ENCODE peak calls at places on chromosome 2, in five cellular contexts. V is fibroblast of mammary gland, K is astrocyte of the cerebellum, Y is tibial artery, G is psoas muscle. R is an unnamed sample.

GRCh38 chr2:26438526-26438925 is 36.8 kb downstream of the DRC1 start:
- DNase-seq in V (peak; percentile 90), K (no peak), Y (no peak), G (no peak), R (peak; percentile 42)

GRCh38 chr2:88828397-88829137 is 137.1 kb downstream of the RPIA start:
- DNase-seq in V (peak; percentile 36), K (no peak), Y (no peak), G (peak; percentile 66), R (peak; percentile 43)

GRCh38 chr2:26982102-26982742 is 11.8 kb downstream of the MAPRE3 start:
- DNase-seq in V (peak; percentile 48), K (peak; percentile 45), Y (peak; percentile 62), G (peak; percentile 84), R (peak; percentile 64)

GRCh38 chr2:66478729-66479316 is 43.9 kb downstream of the MEIS1 start:
- DNase-seq in V (no peak), K (no peak), Y (no peak), G (no peak), R (peak; percentile 24)

GRCh38 chr2:100588071-100588786 is 25.4 kb downstream of the PDCL3 start:
- DNase-seq in V (peak; percentile 91), K (peak; percentile 19), Y (no peak), G (no peak), R (peak; percentile 33)

GRCh38 chr2:12928197-12928596 is 211.5 kb downstream of the TRIB2 start:
- DNase-seq in V (peak; percentile 80), K (no peak), Y (no peak), G (no peak), R (peak; percentile 83)

GRCh38 chr2:10265328-10266132 is 37.2 kb upstream of the HPCAL1 start:
- DNase-seq in V (no peak), K (no peak), Y (no peak), G (peak; percentile 24), R (no peak)

GRCh38 chr2:19649785-19650380 is 251.9 kb downstream of the TTC32 start:
- DNase-seq in V (peak; percentile 100), K (peak; percentile 96), Y (peak; percentile 80), G (no peak), R (peak; percentile 100)

GRCh38 chr2:207260947-207261346 is 95.2 kb upstream of the KLF7 start:
- DNase-seq in V (peak; percentile 49), K (no peak), Y (no peak), G (no peak), R (no peak)

GRCh38 chr2:30481323-30481800 is 34.3 kb downstream of the LCLAT1 start:
- DNase-seq in V (no peak), K (no peak), Y (peak; percentile 56), G (peak; percentile 54), R (no peak)

GRCh38 chr2:2291500-2292260 is 39.4 kb downstream of the MYT1L start:
- DNase-seq in V (no peak), K (no peak), Y (no peak), G (no peak), R (no peak)

GRCh38 chr2:68302281-68302680 is 17.5 kb downstream of the CNRIP1 start:
- DNase-seq in V (peak; percentile 39), K (no peak), Y (no peak), G (no peak), R (peak; percentile 38)

GRCh38 chr2:39409697-39410389 is 27.2 kb downstream of the MAP4K3 start:
- DNase-seq in V (no peak), K (no peak), Y (no peak), G (no peak), R (no peak)

GRCh38 chr2:33788044-33788443 is 188.9 kb upstream of the FAM98A start:
- DNase-seq in V (peak; percentile 59), K (peak; percentile 56), Y (no peak), G (no peak), R (peak; percentile 4)

GRCh38 chr2:137924019-137924418 is 40.3 kb upstream of the HNMT start:
- DNase-seq in V (no peak), K (no peak), Y (no peak), G (no peak), R (no peak)

GRCh38 chr2:157413342-157414035 is 30.4 kb downstream of the CYTIP start:
- DNase-seq in V (no peak), K (no peak), Y (no peak), G (no peak), R (no peak)

GRCh38 chr2:71713581-71714580 is 260.5 kb downstream of the DYSF start:
- DNase-seq in V (peak; percentile 93), K (no peak), Y (peak; percentile 42), G (no peak), R (no peak)

GRCh38 chr2:16071865-16072637 is 131.7 kb downstream of the MYCN start:
- DNase-seq in V (no peak), K (no peak), Y (no peak), G (no peak), R (no peak)

GRCh38 chr2:233849607-233850271 is 4.6 kb downstream of the HJURP start:
- DNase-seq in V (no peak), K (no peak), Y (no peak), G (no peak), R (no peak)

GRCh38 chr2:227853204-227853629 is 18.2 kb upstream of the DAW1 start:
- DNase-seq in V (peak; percentile 97), K (peak; percentile 100), Y (no peak), G (no peak), R (peak; percentile 89)

GRCh38 chr2:152511981-152512380 is 177.0 kb downstream of the FMNL2 start:
- DNase-seq in V (no peak), K (no peak), Y (no peak), G (no peak), R (no peak)

GRCh38 chr2:121650554-121650930 is 1.3 kb upstream of the CLASP1 start:
- DNase-seq in V (peak; percentile 25), K (no peak), Y (no peak), G (no peak), R (no peak)

GRCh38 chr2:30883822-30884221 is 76.6 kb upstream of the CAPN13 start:
- DNase-seq in V (no peak), K (no peak), Y (no peak), G (no peak), R (no peak)

GRCh38 chr2:178238144-178238521 is 43.8 kb downstream of the OSBPL6 start:
- DNase-seq in V (peak; percentile 82), K (no peak), Y (no peak), G (no peak), R (peak; percentile 86)

GRCh38 chr2:241728627-241729026 is 5.8 kb upstream of the D2HGDH start:
- DNase-seq in V (peak; percentile 32), K (no peak), Y (peak; percentile 50), G (peak; percentile 90), R (no peak)

GRCh38 chr2:12970861-12971260 is 254.1 kb downstream of the TRIB2 start:
- DNase-seq in V (peak; percentile 56), K (peak; percentile 20), Y (no peak), G (no peak), R (peak; percentile 90)

GRCh38 chr2:219452361-219453317 is 18.0 kb downstream of the SPEG start:
- DNase-seq in V (peak; percentile 95), K (peak; percentile 92), Y (peak; percentile 84), G (peak; percentile 90), R (peak; percentile 98)

DNA sequence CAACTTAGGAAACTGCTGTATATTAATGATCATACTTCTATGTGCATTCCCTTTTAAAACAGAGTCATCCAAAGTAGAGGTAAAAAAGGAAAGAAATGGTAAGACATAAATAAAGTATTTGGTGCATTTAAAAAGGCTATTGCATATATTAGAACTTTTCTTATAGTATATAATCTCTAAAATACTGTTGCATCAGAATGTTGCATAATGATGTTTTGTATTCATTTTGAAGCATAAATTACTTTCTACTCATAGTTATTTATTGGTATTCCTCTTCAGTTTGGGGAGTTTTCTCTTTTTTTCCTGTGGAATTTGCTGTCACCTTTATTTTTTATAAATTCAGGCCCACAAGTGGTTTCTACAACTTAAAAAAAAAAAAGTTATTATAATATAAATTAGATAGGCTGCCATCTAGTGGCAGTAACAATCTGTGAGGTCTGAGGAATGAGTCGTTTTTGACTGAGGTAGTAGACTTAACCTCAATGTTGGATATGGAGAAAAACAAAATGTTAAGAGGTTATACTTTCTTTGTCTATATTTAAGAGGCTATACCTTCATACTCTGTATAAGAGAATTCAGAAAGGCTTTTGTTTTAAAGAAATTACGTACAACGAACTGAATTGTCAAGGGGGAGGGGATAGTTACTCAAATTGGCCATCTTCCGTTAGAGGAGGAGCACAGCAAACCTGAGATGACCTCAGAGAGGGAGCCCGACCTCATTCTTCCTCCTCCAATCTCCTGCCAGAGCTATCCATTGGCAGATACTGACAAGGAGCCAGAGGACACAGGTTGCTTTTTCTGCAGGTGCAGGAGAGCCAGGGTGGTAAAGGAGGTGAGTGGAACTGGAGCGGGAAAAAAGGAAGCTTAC is 23.8 kb downstream of the ANKAR start:
- DNase-seq in V (peak; percentile 64), K (peak; percentile 29), Y (peak; percentile 36), G (no peak), R (peak; percentile 54)
- H3K4me3 ChIP-seq in V (no peak overlapping the region), K (no peak overlapping the region), Y (no peak overlapping the region), G (peak overlapping the region; percentile 39), R (no peak overlapping the region)

DNA sequence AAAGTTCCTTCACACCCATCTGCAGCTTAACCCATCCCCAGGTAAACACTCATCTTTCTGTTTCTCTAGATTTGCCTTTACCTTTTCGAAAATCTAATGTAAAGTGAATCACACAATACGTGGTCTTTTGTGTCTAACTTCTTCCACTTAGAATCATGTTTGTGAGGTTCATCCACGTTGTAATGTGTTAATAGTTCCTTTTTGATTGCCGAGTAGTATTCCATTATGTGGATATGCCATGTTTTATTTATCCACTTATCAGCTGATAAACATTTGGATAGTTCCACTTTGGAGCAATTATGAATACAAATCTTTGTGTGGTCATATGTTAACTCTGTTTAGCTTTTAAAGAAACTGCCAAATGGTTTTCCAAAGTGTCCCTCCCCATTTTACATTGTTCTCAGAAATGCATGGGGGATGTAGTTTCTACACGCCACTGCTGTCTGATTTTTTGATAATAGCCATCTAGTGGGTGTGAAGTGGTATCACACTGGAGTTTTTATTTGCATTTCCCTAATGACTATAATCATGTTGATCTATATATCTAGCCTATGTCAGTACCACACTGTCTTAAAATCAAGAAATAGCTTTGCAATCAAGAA is 22.3 kb downstream of the PECR start:
- DNase-seq in V (no peak), K (no peak), Y (no peak), G (no peak), R (no peak)
- TF ChIP-seq CTCF in V (peak; percentile 25), K (peak; percentile 22), Y (no peak), G (no peak), R (peak; percentile 29)

GRCh38 chr2:21924640-21925285 is 801.0 kb downstream of the TDRD15 start:
- DNase-seq in V (no peak), K (no peak), Y (no peak), G (no peak), R (no peak)
- H3K4me3 ChIP-seq in V (no peak overlapping the region), K (no peak overlapping the region), Y (no peak overlapping the region), G (no peak overlapping the region), R (no peak overlapping the region)

DNA sequence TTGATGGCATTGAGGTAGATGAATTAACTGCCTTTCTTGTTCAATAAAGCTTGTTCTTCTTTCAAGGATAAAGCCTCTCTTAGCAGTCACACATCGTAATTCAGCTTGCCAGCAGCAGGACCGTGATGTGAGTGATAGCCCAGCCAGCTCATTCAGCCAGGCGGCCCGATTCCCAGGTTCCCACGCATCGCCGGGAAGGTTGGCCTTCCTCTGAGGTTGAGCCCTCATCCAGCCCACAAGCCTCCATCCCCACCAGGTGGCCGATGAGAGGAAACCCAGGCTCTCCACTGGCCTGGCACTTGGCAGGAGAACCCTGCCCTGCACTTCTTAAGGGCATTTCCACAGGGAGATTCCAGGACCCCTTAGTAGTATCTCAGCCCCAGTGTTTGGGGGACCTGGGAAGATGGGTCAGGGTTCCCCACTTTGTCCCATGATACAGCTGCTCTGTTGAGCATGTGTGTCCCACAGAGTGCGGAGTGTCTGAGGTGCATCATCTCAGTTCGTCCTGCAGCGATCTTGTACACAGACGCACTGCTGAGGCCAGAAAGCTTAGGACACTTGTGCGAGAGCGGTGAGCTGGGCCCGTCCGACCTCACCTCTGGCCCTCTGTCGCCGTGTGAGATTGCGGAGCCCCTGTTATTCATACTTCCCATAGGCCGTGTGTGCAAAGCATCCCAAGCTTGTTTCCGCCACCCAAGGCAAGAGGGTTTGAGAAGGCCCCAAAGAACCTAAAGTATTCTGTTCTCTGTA is 4.9 kb downstream of the AGAP1 start:
- DNase-seq in V (peak; percentile 44), K (peak; percentile 28), Y (no peak), G (no peak), R (no peak)
- TF ChIP-seq CTCF in V (peak; percentile 17), K (peak; percentile 40), Y (no peak), G (no peak), R (no peak)